ENCODE peak calls at places on chromosome 12, in ten cellular contexts. Z is cerebellar nuclear complex; E is anterior cingulate cortex; T is SW480; K is NCI-H2081 treated with DMSO at 0.1 percent for 48 hours; G is CD8-positive, alpha-beta memory T cell; S is NCI-H1105; H is NCI-H524; Q is epithelial cell of esophagus; F is LoVo. U is an unnamed sample.

GRCh38 chr12:14931359-14931758 is 7.0 kb downstream of the ERP27 start:
- DNase-seq in Z (no peak), E (no peak), T (no peak), K (no peak), G (no peak), S (no peak), H (no peak), Q (no peak), F (no peak), U (no peak)

GRCh38 chr12:79945455-79945854 is 10.6 kb upstream of the PPP1R12A start:
- DNase-seq in Z (no peak), E (no peak), T (no peak), K (no peak), G (no peak), S (no peak), H (no peak), Q (no peak), F (no peak), U (no peak)

GRCh38 chr12:106070147-106070546 is 68.6 kb downstream of the NUAK1 start:
- DNase-seq in Z (no peak), E (no peak), T (no peak), K (no peak), G (no peak), S (no peak), H (no peak), Q (no peak), F (no peak), U (no peak)

GRCh38 chr12:53060721-53061276 is 10.9 kb downstream of the TNS2 start:
- DNase-seq in Z (no peak), E (no peak), T (no peak), K (no peak), G (no peak), S (peak), H (no peak), Q (no peak), F (no peak), U (no peak)

GRCh38 chr12:85076688-85077430 is 40.7 kb downstream of the LRRIQ1 start:
- DNase-seq in Z (no peak), E (no peak), T (peak), K (peak), G (no peak), S (peak), H (peak), Q (peak), F (peak), U (no peak)

GRCh38 chr12:119153477-119154434 is 25.0 kb upstream of the HSPB8 start:
- DNase-seq in Z (no peak), E (no peak), T (peak), K (no peak), G (no peak), S (no peak), H (no peak), Q (no peak), F (no peak), U (no peak)

GRCh38 chr12:56591111-56591510 is 39.0 kb downstream of the BAZ2A start:
- DNase-seq in Z (no peak), E (no peak), T (no peak), K (peak), G (no peak), S (peak), H (peak), Q (no peak), F (no peak), U (no peak)

GRCh38 chr12:46627686-46628085 is 198.1 kb downstream of the SLC38A4 start:
- DNase-seq in Z (no peak), E (no peak), T (no peak), K (no peak), G (no peak), S (no peak), H (no peak), Q (peak), F (no peak), U (no peak)

GRCh38 chr12:86249856-86250255 is 6.3 kb downstream of the MGAT4C start:
- DNase-seq in Z (no peak), E (no peak), T (no peak), K (no peak), G (no peak), S (no peak), H (no peak), Q (peak), F (no peak), U (no peak)

GRCh38 chr12:1925125-1925963 is 6.9 kb upstream of the CACNA2D4 start:
- DNase-seq in Z (no peak), E (no peak), T (no peak), K (no peak), G (no peak), S (no peak), H (no peak), Q (no peak), F (no peak), U (no peak)

GRCh38 chr12:121295746-121296617 is 527 bp downstream of the CAMKK2 start:
- DNase-seq in Z (no peak), E (no peak), T (peak), K (no peak), G (peak), S (no peak), H (no peak), Q (peak), F (peak), U (no peak)

GRCh38 chr12:89117448-89118034 is 234.8 kb downstream of the DUSP6 start:
- DNase-seq in Z (no peak), E (no peak), T (peak), K (no peak), G (no peak), S (no peak), H (no peak), Q (peak), F (peak), U (no peak)

GRCh38 chr12:87165733-87166375 is 863.3 kb downstream of the C12orf50 start:
- DNase-seq in Z (no peak), E (no peak), T (no peak), K (no peak), G (no peak), S (no peak), H (no peak), Q (no peak), F (no peak), U (no peak)

GRCh38 chr12:3367750-3368444 is 123.1 kb upstream of the PRMT8 start:
- DNase-seq in Z (no peak), E (no peak), T (no peak), K (no peak), G (no peak), S (no peak), H (no peak), Q (no peak), F (no peak), U (no peak)

GRCh38 chr12:42469355-42470006 is 120.1 kb downstream of the PRICKLE1 start:
- DNase-seq in Z (no peak), E (no peak), T (no peak), K (no peak), G (no peak), S (no peak), H (no peak), Q (no peak), F (no peak), U (no peak)

GRCh38 chr12:38157274-38157932 is 159.2 kb upstream of the ALG10B start:
- DNase-seq in Z (no peak), E (no peak), T (no peak), K (no peak), G (no peak), S (no peak), H (no peak), Q (no peak), F (no peak), U (no peak)

GRCh38 chr12:51797301-51797700 is 51.2 kb downstream of the FIGNL2 start:
- DNase-seq in Z (no peak), E (no peak), T (no peak), K (no peak), G (no peak), S (no peak), H (no peak), Q (peak), F (no peak), U (no peak)

GRCh38 chr12:6073426-6073825 is 51.0 kb downstream of the VWF start:
- DNase-seq in Z (no peak), E (no peak), T (no peak), K (no peak), G (no peak), S (no peak), H (no peak), Q (no peak), F (no peak), U (no peak)

GRCh38 chr12:19223018-19223417 is 93.5 kb downstream of the PLEKHA5 start:
- DNase-seq in Z (no peak), E (no peak), T (peak), K (peak), G (no peak), S (peak), H (peak), Q (peak), F (no peak), U (no peak)

GRCh38 chr12:17489452-17489851 is 600.5 kb downstream of the RERGL start:
- DNase-seq in Z (no peak), E (no peak), T (no peak), K (no peak), G (no peak), S (no peak), H (no peak), Q (no peak), F (no peak), U (no peak)

GRCh38 chr12:121958521-121959240 is 40.3 kb downstream of the CFAP251 start:
- DNase-seq in Z (no peak), E (no peak), T (no peak), K (no peak), G (no peak), S (peak), H (no peak), Q (no peak), F (no peak), U (no peak)

GRCh38 chr12:32124637-32125036 is 18.0 kb downstream of the BICD1 start:
- DNase-seq in Z (no peak), E (no peak), T (no peak), K (no peak), G (no peak), S (no peak), H (no peak), Q (no peak), F (no peak), U (no peak)

GRCh38 chr12:527241-527640 is 67.5 kb downstream of the B4GALNT3 start:
- DNase-seq in Z (no peak), E (no peak), T (no peak), K (no peak), G (no peak), S (no peak), H (no peak), Q (no peak), F (no peak), U (no peak)

GRCh38 chr12:106773286-106773685 is 1.2 kb upstream of the RIC8B start:
- DNase-seq in Z (no peak), E (no peak), T (no peak), K (no peak), G (peak), S (no peak), H (no peak), Q (no peak), F (no peak), U (peak)

GRCh38 chr12:52197371-52198231 is 5.8 kb upstream of the KRT80 start:
- DNase-seq in Z (no peak), E (no peak), T (peak), K (peak), G (no peak), S (peak), H (no peak), Q (no peak), F (no peak), U (no peak)

GRCh38 chr12:104207416-104207941 is 8.1 kb upstream of the TXNRD1 start:
- DNase-seq in Z (no peak), E (no peak), T (no peak), K (no peak), G (no peak), S (no peak), H (no peak), Q (no peak), F (no peak), U (no peak)

GRCh38 chr12:12449533-12450025 is 92.7 kb downstream of the BORCS5 start:
- DNase-seq in Z (no peak), E (no peak), T (no peak), K (no peak), G (no peak), S (peak), H (no peak), Q (peak), F (no peak), U (no peak)

GRCh38 chr12:13163868-13164267 is 32.7 kb upstream of the EMP1 start:
- DNase-seq in Z (no peak), E (no peak), T (no peak), K (no peak), G (no peak), S (no peak), H (no peak), Q (peak), F (no peak), U (no peak)

GRCh38 chr12:80939231-80939950 is 1.7 kb upstream of the LIN7A start:
- DNase-seq in Z (no peak), E (no peak), T (no peak), K (no peak), G (no peak), S (no peak), H (no peak), Q (no peak), F (no peak), U (no peak)

GRCh38 chr12:54429014-54429471 is 10.0 kb upstream of the ITGA5 start:
- DNase-seq in Z (no peak), E (no peak), T (no peak), K (no peak), G (no peak), S (no peak), H (no peak), Q (peak), F (no peak), U (no peak)

GRCh38 chr12:11718768-11719253 is 69.3 kb downstream of the ETV6 start:
- DNase-seq in Z (no peak), E (no peak), T (no peak), K (no peak), G (no peak), S (no peak), H (no peak), Q (peak), F (no peak), U (no peak)

GRCh38 chr12:128671528-128672042 is 152.2 kb downstream of the SLC15A4 start:
- DNase-seq in Z (no peak), E (no peak), T (no peak), K (no peak), G (no peak), S (no peak), H (no peak), Q (no peak), F (no peak), U (no peak)

GRCh38 chr12:113274848-113275247 is 53.6 kb downstream of the TPCN1 start:
- DNase-seq in Z (no peak), E (no peak), T (no peak), K (no peak), G (no peak), S (no peak), H (no peak), Q (no peak), F (no peak), U (no peak)

GRCh38 chr12:70426620-70427019 is 60.5 kb downstream of the KCNMB4 start:
- DNase-seq in Z (no peak), E (no peak), T (no peak), K (no peak), G (no peak), S (no peak), H (no peak), Q (no peak), F (no peak), U (no peak)

GRCh38 chr12:109461049-109461845 is 15.9 kb downstream of the KCTD10 start:
- DNase-seq in Z (no peak), E (no peak), T (peak), K (no peak), G (no peak), S (no peak), H (no peak), Q (no peak), F (peak), U (peak)

U was measured in immature natural killer cell.